ENCODE peak calls at places on chromosomes 16 and 17, in six cellular contexts. Z, R, Q, L, I and X are unnamed samples.

GRCh38 chr16:35431829-35432663 is 1972.6 kb downstream of the TP53TG3F start:
- DNase-seq in I (no peak), Z (no peak), Q (no peak), R (no peak), L (peak; percentile 13), X (no peak)

GRCh38 chr17:49747632-49748031 is 16.3 kb downstream of the FAM117A start:
- DNase-seq in Z (no peak), R (no peak), L (no peak), Q (no peak), I (no peak), X (no peak)

GRCh38 chr16:72027669-72028378 is 19.3 kb downstream of the DHODH start:
- DNase-seq in L (no peak), Z (no peak), Q (no peak), R (no peak), I (no peak), X (no peak)

GRCh38 chr17:56389356-56389755 is 204.1 kb upstream of the NOG start:
- DNase-seq in L (no peak), R (no peak), I (no peak), Z (no peak), Q (no peak), X (no peak)

GRCh38 chr17:15444805-15445204 is 22.6 kb downstream of the CDRT4 start:
- DNase-seq in Q (no peak), Z (no peak), I (peak; percentile 76), R (no peak), L (peak; percentile 96), X (no peak)

GRCh38 chr17:83143817-83144231 is 64.4 kb downstream of the METRNL start:
- DNase-seq in Q (no peak), R (no peak), Z (no peak), L (no peak), I (no peak), X (no peak)

GRCh38 chr17:951388-952132 is 28.0 kb downstream of the NXN start:
- DNase-seq in R (peak; percentile 75), Z (peak; percentile 89), Q (peak; percentile 94), L (peak; percentile 96), I (peak; percentile 94), X (peak; percentile 67)

GRCh38 chr16:71894229-71894920 is 956 bp upstream of the IST1 start:
- DNase-seq in Q (peak; percentile 86), I (peak; percentile 86), Z (peak; percentile 76), R (peak; percentile 39), L (peak; percentile 90), X (peak; percentile 26)

GRCh38 chr17:77645441-77646430 is 312.8 kb upstream of the TNRC6C start:
- DNase-seq in Q (peak; percentile 25), I (no peak), L (peak; percentile 50), R (no peak), Z (no peak), X (no peak)

GRCh38 chr17:4901648-4902344 is 1.1 kb downstream of the CHRNE start:
- DNase-seq in R (no peak), L (no peak), Q (peak; percentile 52), Z (no peak), I (no peak), X (no peak)

GRCh38 chr16:70529051-70529777 is 5.6 kb downstream of the SF3B3 start:
- DNase-seq in Z (peak; percentile 79), I (peak; percentile 73), R (no peak), L (peak; percentile 22), Q (no peak), X (no peak)

GRCh38 chr16:88327566-88328312 is 55.0 kb upstream of the ZNF469 start:
- DNase-seq in Q (no peak), I (no peak), L (no peak), Z (no peak), R (no peak), X (no peak)

GRCh38 chr17:69144621-69145255 is 3.0 kb upstream of the ABCA6 start:
- DNase-seq in I (no peak), Q (no peak), R (no peak), Z (no peak), L (no peak), X (no peak)

GRCh38 chr17:39705786-39706348 is 6.0 kb downstream of the ERBB2 start:
- DNase-seq in L (no peak), I (no peak), Q (peak; percentile 52), Z (no peak), R (no peak), X (no peak)

GRCh38 chr16:30028438-30029093 is 2.5 kb downstream of the TLCD3B start:
- DNase-seq in L (peak; percentile 67), R (no peak), Z (no peak), I (peak; percentile 25), Q (peak; percentile 77), X (peak; percentile 59)

GRCh38 chr16:48231675-48232214 is 12.4 kb upstream of the LONP2 start:
- DNase-seq in R (peak; percentile 29), Z (peak; percentile 49), I (peak; percentile 46), Q (peak; percentile 58), L (peak; percentile 55), X (peak; percentile 17)

GRCh38 chr17:4072487-4073157 is 70.2 kb downstream of the ZZEF1 start:
- DNase-seq in Z (peak; percentile 89), R (no peak), I (peak; percentile 84), L (no peak), Q (no peak), X (no peak)

GRCh38 chr16:12971216-12971615 is 69.8 kb downstream of the SHISA9 start:
- DNase-seq in Z (no peak), Q (no peak), R (peak; percentile 5), I (no peak), L (peak; percentile 59), X (no peak)

GRCh38 chr17:9331512-9332163 is 244.0 kb downstream of the STX8 start:
- DNase-seq in L (no peak), Z (no peak), I (no peak), Q (no peak), R (no peak), X (no peak)

GRCh38 chr16:66459878-66460277 is 32.8 kb downstream of the BEAN1 start:
- DNase-seq in L (peak; percentile 69), R (no peak), Q (peak; percentile 91), I (no peak), Z (no peak), X (no peak)

GRCh38 chr16:4933871-4934395 is 3.0 kb downstream of the PPL start:
- DNase-seq in Z (no peak), Q (no peak), I (no peak), L (no peak), R (no peak), X (no peak)

GRCh38 chr17:49358638-49359247 is 3.3 kb downstream of the ZNF652 start:
- DNase-seq in Z (no peak), L (no peak), Q (peak; percentile 12), I (peak; percentile 7), R (no peak), X (no peak)

GRCh38 chr17:71033336-71033735 is 864.0 kb downstream of the KCNJ2 start:
- DNase-seq in L (peak; percentile 83), R (peak; percentile 10), Z (no peak), Q (peak; percentile 62), I (no peak), X (peak; percentile 76)

GRCh38 chr17:48484850-48485249 is 46.0 kb downstream of the HOXB1 start:
- DNase-seq in I (peak; percentile 90), R (no peak), Q (no peak), L (no peak), Z (peak; percentile 77), X (no peak)

GRCh38 chr16:2282866-2283555 is 15.1 kb upstream of the RNPS1 start:
- DNase-seq in I (no peak), Q (no peak), L (no peak), Z (no peak), R (no peak), X (no peak)

GRCh38 chr17:29891131-29891530 is 38.9 kb downstream of the SSH2 start:
- DNase-seq in I (no peak), Z (no peak), Q (no peak), L (no peak), R (no peak), X (no peak)

GRCh38 chr17:35242158-35242804 is 591 bp upstream of the SLFN5 start:
- DNase-seq in R (peak; percentile 43), L (peak; percentile 93), Q (peak; percentile 95), I (no peak), Z (peak; percentile 32), X (peak; percentile 51)
- H2BK15ac ChIP-seq in R (no peak overlapping the region), L (no peak overlapping the region), Q (no peak overlapping the region), I (no peak overlapping the region), Z (no peak overlapping the region), X (no peak overlapping the region)

GRCh38 chr17:51793686-51794085 is 364.8 kb downstream of the CA10 start:
- DNase-seq in I (no peak), L (no peak), R (no peak), Z (no peak), Q (no peak), X (no peak)

GRCh38 chr17:51797150-51797549 is 361.4 kb downstream of the CA10 start:
- DNase-seq in L (no peak), Q (no peak), R (no peak), Z (no peak), I (no peak), X (no peak)

GRCh38 chr17:51795401-51795800 is 363.1 kb downstream of the CA10 start:
- DNase-seq in I (no peak), L (no peak), Q (no peak), R (no peak), Z (no peak), X (no peak)

GRCh38 chr17:51796026-51796425 is 362.5 kb downstream of the CA10 start:
- DNase-seq in I (no peak), L (no peak), Q (no peak), Z (no peak), R (no peak), X (no peak)

DNA sequence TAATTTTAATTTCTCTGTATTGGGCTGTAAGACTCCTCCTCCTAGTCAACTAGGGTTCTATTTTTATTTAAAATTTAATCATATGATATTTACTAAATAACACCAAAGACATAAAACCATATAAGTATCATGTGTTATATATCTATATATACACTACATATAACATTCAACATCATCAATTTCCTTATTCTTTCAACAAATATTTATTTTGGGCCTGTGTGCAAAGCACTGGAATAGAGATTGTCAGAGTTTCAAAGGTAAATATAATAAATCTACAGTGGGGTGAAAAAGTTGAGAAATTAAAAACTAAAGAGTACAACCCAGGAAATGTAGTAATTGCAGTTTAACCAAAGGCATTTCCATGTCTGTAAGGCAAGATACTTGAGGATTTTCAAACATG is 364.0 kb downstream of the CA10 start:
- DNase-seq in I (no peak), R (no peak), Q (no peak), L (no peak), Z (no peak), X (no peak)
- H2BK15ac ChIP-seq in I (no peak overlapping the region), R (no peak overlapping the region), Q (no peak overlapping the region), L (no peak overlapping the region), Z (no peak overlapping the region), X (no peak overlapping the region)

DNA sequence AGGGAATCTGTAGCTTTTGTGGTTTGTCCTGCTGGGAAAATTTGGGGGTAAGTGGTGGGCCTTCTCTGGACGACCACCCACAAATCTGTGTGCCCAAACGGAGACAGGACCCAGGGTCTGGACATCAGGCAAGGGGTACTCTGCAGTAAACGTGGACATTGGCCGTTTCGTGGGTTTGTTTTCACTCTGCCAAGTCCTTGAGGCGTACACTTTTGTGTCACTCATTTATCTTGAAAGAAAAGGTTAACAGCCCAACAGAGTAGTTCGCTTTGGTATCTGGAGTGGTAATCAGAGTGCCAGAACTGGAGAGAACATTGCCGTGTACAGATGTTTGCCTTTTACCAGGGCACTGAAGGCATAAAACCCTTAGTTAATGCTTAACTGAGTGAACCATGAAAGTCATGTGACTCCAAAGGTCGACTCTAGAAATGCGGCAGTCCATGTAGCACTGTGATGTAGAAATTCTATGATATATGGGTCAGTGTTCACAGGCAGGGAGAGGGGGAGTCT is 15.4 kb downstream of the NAA60 start:
- DNase-seq in Q (no peak), Z (peak; percentile 15), L (no peak), I (peak; percentile 47), R (no peak), X (no peak)
- H2BK15ac ChIP-seq in Q (no peak overlapping the region), Z (no peak overlapping the region), L (no peak overlapping the region), I (no peak overlapping the region), R (no peak overlapping the region), X (no peak overlapping the region)

GRCh38 chr17:79269620-79270019 is 195.0 kb downstream of the ENGASE start:
- DNase-seq in R (no peak), L (no peak), Q (peak; percentile 57), I (no peak), Z (no peak), X (no peak)
- H2BK15ac ChIP-seq in R (no peak overlapping the region), L (no peak overlapping the region), Q (no peak overlapping the region), I (no peak overlapping the region), Z (no peak overlapping the region), X (no peak overlapping the region)